ENCODE peak calls at places on chromosome 11, in seven cellular contexts. One of them, this sample, is unnamed.

GRCh38 chr11:123151366-123151765 is 43.7 kb downstream of the CLMP start:
- ATAC-seq in left lobe of liver: no peak
- ATAC-seq in memory B cell: no peak
- ATAC-seq in activated naive CD8-positive, alpha-beta T cell treated with anti-CD3 and anti-CD28 coated beads, Interleukin-2, amount 50 U/mL, for 24 hours: no peak
- ATAC-seq in activated CD8-positive, alpha-beta memory T cell treated with anti-CD3 and anti-CD28 coated beads, Interleukin-2, amount 10 ng/mL, durations not matched to agents 7 days and 5 days: no peak
- ATAC-seq in psoas muscle: no peak
- ATAC-seq in mucosa of descending colon: no peak
- ATAC-seq in this sample: no peak

GRCh38 chr11:70854201-70854600 is 398.2 kb downstream of the SHANK2 start:
- ATAC-seq in mucosa of descending colon: no peak
- ATAC-seq in activated naive CD8-positive, alpha-beta T cell treated with anti-CD3 and anti-CD28 coated beads, Interleukin-2, amount 50 U/mL, for 24 hours: no peak
- ATAC-seq in memory B cell: no peak
- ATAC-seq in psoas muscle: no peak
- ATAC-seq in left lobe of liver: peak
- ATAC-seq in activated CD8-positive, alpha-beta memory T cell treated with anti-CD3 and anti-CD28 coated beads, Interleukin-2, amount 10 ng/mL, durations not matched to agents 7 days and 5 days: no peak
- ATAC-seq in this sample: no peak

GRCh38 chr11:30504468-30504867 is 81.7 kb downstream of the MPPED2 start:
- ATAC-seq in mucosa of descending colon: no peak
- ATAC-seq in psoas muscle: no peak
- ATAC-seq in activated naive CD8-positive, alpha-beta T cell treated with anti-CD3 and anti-CD28 coated beads, Interleukin-2, amount 50 U/mL, for 24 hours: no peak
- ATAC-seq in memory B cell: no peak
- ATAC-seq in activated CD8-positive, alpha-beta memory T cell treated with anti-CD3 and anti-CD28 coated beads, Interleukin-2, amount 10 ng/mL, durations not matched to agents 7 days and 5 days: no peak
- ATAC-seq in left lobe of liver: no peak
- ATAC-seq in this sample: no peak

GRCh38 chr11:83801799-83802198 is 515.6 kb upstream of the CCDC90B start:
- ATAC-seq in psoas muscle: no peak
- ATAC-seq in activated naive CD8-positive, alpha-beta T cell treated with anti-CD3 and anti-CD28 coated beads, Interleukin-2, amount 50 U/mL, for 24 hours: no peak
- ATAC-seq in left lobe of liver: no peak
- ATAC-seq in activated CD8-positive, alpha-beta memory T cell treated with anti-CD3 and anti-CD28 coated beads, Interleukin-2, amount 10 ng/mL, durations not matched to agents 7 days and 5 days: no peak
- ATAC-seq in mucosa of descending colon: no peak
- ATAC-seq in memory B cell: no peak
- ATAC-seq in this sample: no peak

GRCh38 chr11:128210148-128210940 is 377.0 kb downstream of the ETS1 start:
- ATAC-seq in memory B cell: no peak
- ATAC-seq in psoas muscle: peak
- ATAC-seq in mucosa of descending colon: peak
- ATAC-seq in activated CD8-positive, alpha-beta memory T cell treated with anti-CD3 and anti-CD28 coated beads, Interleukin-2, amount 10 ng/mL, durations not matched to agents 7 days and 5 days: no peak
- ATAC-seq in left lobe of liver: peak
- ATAC-seq in activated naive CD8-positive, alpha-beta T cell treated with anti-CD3 and anti-CD28 coated beads, Interleukin-2, amount 50 U/mL, for 24 hours: peak
- ATAC-seq in this sample: peak

GRCh38 chr11:122398167-122398566 is 257.4 kb upstream of the UBASH3B start:
- ATAC-seq in activated naive CD8-positive, alpha-beta T cell treated with anti-CD3 and anti-CD28 coated beads, Interleukin-2, amount 50 U/mL, for 24 hours: peak
- ATAC-seq in activated CD8-positive, alpha-beta memory T cell treated with anti-CD3 and anti-CD28 coated beads, Interleukin-2, amount 10 ng/mL, durations not matched to agents 7 days and 5 days: no peak
- ATAC-seq in mucosa of descending colon: no peak
- ATAC-seq in memory B cell: no peak
- ATAC-seq in psoas muscle: no peak
- ATAC-seq in left lobe of liver: no peak
- ATAC-seq in this sample: peak

GRCh38 chr11:10109836-10110235 is 184.2 kb downstream of the SBF2 start:
- ATAC-seq in left lobe of liver: no peak
- ATAC-seq in activated naive CD8-positive, alpha-beta T cell treated with anti-CD3 and anti-CD28 coated beads, Interleukin-2, amount 50 U/mL, for 24 hours: no peak
- ATAC-seq in mucosa of descending colon: no peak
- ATAC-seq in memory B cell: no peak
- ATAC-seq in activated CD8-positive, alpha-beta memory T cell treated with anti-CD3 and anti-CD28 coated beads, Interleukin-2, amount 10 ng/mL, durations not matched to agents 7 days and 5 days: no peak
- ATAC-seq in psoas muscle: no peak
- ATAC-seq in this sample: no peak

GRCh38 chr11:2812371-2812991 is 73.1 kb downstream of the CDKN1C start:
- ATAC-seq in left lobe of liver: peak
- ATAC-seq in psoas muscle: peak
- ATAC-seq in mucosa of descending colon: peak
- ATAC-seq in activated naive CD8-positive, alpha-beta T cell treated with anti-CD3 and anti-CD28 coated beads, Interleukin-2, amount 50 U/mL, for 24 hours: no peak
- ATAC-seq in activated CD8-positive, alpha-beta memory T cell treated with anti-CD3 and anti-CD28 coated beads, Interleukin-2, amount 10 ng/mL, durations not matched to agents 7 days and 5 days: no peak
- ATAC-seq in memory B cell: no peak
- ATAC-seq in this sample: no peak

GRCh38 chr11:48110509-48110766 is 106.2 kb upstream of the OR4B1 start:
- ATAC-seq in psoas muscle: no peak
- ATAC-seq in memory B cell: no peak
- ATAC-seq in mucosa of descending colon: no peak
- ATAC-seq in activated CD8-positive, alpha-beta memory T cell treated with anti-CD3 and anti-CD28 coated beads, Interleukin-2, amount 10 ng/mL, durations not matched to agents 7 days and 5 days: no peak
- ATAC-seq in activated naive CD8-positive, alpha-beta T cell treated with anti-CD3 and anti-CD28 coated beads, Interleukin-2, amount 50 U/mL, for 24 hours: no peak
- ATAC-seq in left lobe of liver: no peak
- ATAC-seq in this sample: no peak